ENCODE peak calls at places on chromosomes 6 and 20, in six cellular contexts. One of them, this sample, is unnamed.

GRCh38 chr6:39339557-39340555 is 17.4 kb upstream of the KCNK16 start:
- DNase-seq in lower leg skin: no peak
- DNase-seq in A549: no peak
- DNase-seq in prostate gland: no peak
- DNase-seq in GM12892: no peak
- DNase-seq in ovary: no peak
- DNase-seq in this sample: peak; percentile 53

GRCh38 chr6:142551145-142551811 is 249.5 kb downstream of the ADGRG6 start:
- DNase-seq in lower leg skin: peak; percentile 39
- DNase-seq in A549: peak; percentile 6
- DNase-seq in prostate gland: peak; percentile 35
- DNase-seq in GM12892: no peak
- DNase-seq in ovary: no peak
- DNase-seq in this sample: no peak

GRCh38 chr20:9027626-9028025 is 41.3 kb upstream of the PLCB4 start:
- DNase-seq in lower leg skin: no peak
- DNase-seq in A549: no peak
- DNase-seq in prostate gland: no peak
- DNase-seq in GM12892: no peak
- DNase-seq in ovary: no peak
- DNase-seq in this sample: no peak

GRCh38 chr6:101391772-101392560 is 1.5 kb upstream of the GRIK2 start:
- DNase-seq in lower leg skin: no peak
- DNase-seq in A549: no peak
- DNase-seq in prostate gland: no peak
- DNase-seq in GM12892: no peak
- DNase-seq in ovary: no peak
- DNase-seq in this sample: no peak

GRCh38 chr20:56929606-56930005 is 300.5 kb downstream of the TFAP2C start:
- DNase-seq in lower leg skin: no peak
- DNase-seq in A549: no peak
- DNase-seq in prostate gland: no peak
- DNase-seq in GM12892: no peak
- DNase-seq in ovary: no peak
- DNase-seq in this sample: no peak

GRCh38 chr20:53711333-53712211 is 117.9 kb upstream of the ZNF217 start:
- DNase-seq in lower leg skin: no peak
- DNase-seq in A549: no peak
- DNase-seq in prostate gland: no peak
- DNase-seq in GM12892: no peak
- DNase-seq in ovary: no peak
- DNase-seq in this sample: no peak

GRCh38 chr20:8880085-8880853 is 188.6 kb upstream of the PLCB4 start:
- DNase-seq in lower leg skin: no peak
- DNase-seq in A549: peak; percentile 36
- DNase-seq in prostate gland: no peak
- DNase-seq in GM12892: no peak
- DNase-seq in ovary: no peak
- DNase-seq in this sample: no peak

GRCh38 chr6:31180500-31180899 is 10.0 kb upstream of the POU5F1 start:
- DNase-seq in lower leg skin: no peak
- DNase-seq in A549: no peak
- DNase-seq in prostate gland: no peak
- DNase-seq in GM12892: peak; percentile 63
- DNase-seq in ovary: peak; percentile 85
- DNase-seq in this sample: no peak

GRCh38 chr6:73798592-73798991 is 102.6 kb downstream of the CD109 start:
- DNase-seq in lower leg skin: peak; percentile 78
- DNase-seq in A549: peak; percentile 57
- DNase-seq in prostate gland: no peak
- DNase-seq in GM12892: no peak
- DNase-seq in ovary: no peak
- DNase-seq in this sample: no peak

GRCh38 chr6:44785123-44785522 is 397.6 kb downstream of the CDC5L start:
- DNase-seq in lower leg skin: no peak
- DNase-seq in A549: no peak
- DNase-seq in prostate gland: no peak
- DNase-seq in GM12892: no peak
- DNase-seq in ovary: no peak
- DNase-seq in this sample: no peak

GRCh38 chr6:34546551-34547321 is 9.4 kb downstream of the SPDEF start:
- DNase-seq in lower leg skin: peak; percentile 31
- DNase-seq in A549: peak; percentile 73
- DNase-seq in prostate gland: peak; percentile 82
- DNase-seq in GM12892: no peak
- DNase-seq in ovary: peak; percentile 70
- DNase-seq in this sample: peak; percentile 67

GRCh38 chr20:38725458-38725958 is 1.2 kb downstream of the SLC32A1 start:
- DNase-seq in lower leg skin: no peak
- DNase-seq in A549: no peak
- DNase-seq in prostate gland: no peak
- DNase-seq in GM12892: no peak
- DNase-seq in ovary: no peak
- DNase-seq in this sample: no peak

GRCh38 chr20:53922901-53923314 is 147.5 kb downstream of the BCAS1 start:
- DNase-seq in lower leg skin: no peak
- DNase-seq in A549: no peak
- DNase-seq in prostate gland: no peak
- DNase-seq in GM12892: no peak
- DNase-seq in ovary: no peak
- DNase-seq in this sample: peak; percentile 43

DNA sequence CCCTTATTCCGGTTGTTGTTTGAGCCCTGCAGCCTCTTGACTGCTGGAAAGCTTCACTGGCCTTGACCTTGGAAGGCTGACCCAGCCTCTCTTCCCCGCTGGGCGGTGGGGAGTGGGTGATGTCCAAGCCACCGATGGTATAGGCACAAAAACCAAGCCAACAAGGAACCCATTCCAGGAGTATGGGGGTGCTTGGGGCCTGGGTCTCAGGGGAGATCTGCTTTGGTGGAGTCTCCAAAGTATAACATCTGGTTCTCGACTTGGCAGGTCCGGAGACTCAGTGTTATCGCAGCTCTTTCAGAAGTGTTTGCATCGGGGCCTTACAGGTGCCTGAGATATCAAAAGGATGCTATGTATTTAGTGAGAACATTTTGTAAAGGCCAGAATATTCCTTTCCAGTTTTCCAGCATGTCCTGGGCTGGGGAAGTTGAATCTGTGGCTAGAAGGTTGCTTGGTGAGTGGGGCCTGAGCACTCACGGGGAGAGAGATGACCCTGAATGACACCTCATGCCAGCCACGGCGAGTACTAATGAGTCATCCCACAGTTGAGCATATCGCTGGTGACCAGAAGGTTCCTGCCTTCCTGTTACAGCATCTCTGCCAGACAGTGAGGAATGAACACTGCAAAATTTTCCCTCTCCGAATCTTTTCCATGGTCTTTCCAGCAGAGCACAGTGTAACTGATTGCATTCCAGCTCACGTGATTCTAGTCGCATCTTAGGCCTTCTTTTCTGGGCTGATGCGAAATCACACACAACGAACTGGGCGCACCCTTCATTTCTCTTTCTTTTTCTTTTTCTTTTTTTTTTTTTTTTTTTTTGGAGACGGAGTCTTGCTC is 133.9 kb downstream of the ZDHHC14 start:
- DNase-seq in lower leg skin: no peak
- DNase-seq in A549: peak; percentile 47
- DNase-seq in prostate gland: no peak
- DNase-seq in GM12892: no peak
- DNase-seq in ovary: no peak
- DNase-seq in this sample: peak; percentile 38
- TF ChIP-seq POLR2A in lower leg skin: no peak
- TF ChIP-seq POLR2A in A549: no peak
- TF ChIP-seq POLR2A in prostate gland: no peak
- TF ChIP-seq POLR2A in GM12892: no peak
- TF ChIP-seq POLR2A in ovary: no peak
- TF ChIP-seq POLR2A in this sample: no peak

DNA sequence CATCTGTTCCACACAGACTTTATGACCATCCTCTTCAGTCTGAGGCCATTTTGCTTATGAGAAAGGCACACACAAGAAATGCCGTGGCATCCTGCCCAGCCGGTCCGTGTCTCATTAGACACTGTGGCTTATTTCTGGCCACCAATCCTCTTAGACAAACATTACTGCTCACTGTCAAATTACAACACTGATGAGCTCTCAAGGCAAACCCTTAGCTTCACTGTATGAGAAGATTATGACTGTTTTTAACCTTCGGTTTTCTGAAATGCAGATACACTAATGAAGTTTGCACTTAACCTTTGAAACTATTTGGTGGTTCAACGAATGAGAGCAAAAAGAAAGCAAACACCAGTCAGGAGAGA is 50.5 kb upstream of the DST start:
- DNase-seq in lower leg skin: peak; percentile 83
- DNase-seq in A549: peak; percentile 56
- DNase-seq in prostate gland: peak; percentile 63
- DNase-seq in GM12892: no peak
- DNase-seq in ovary: peak; percentile 71
- DNase-seq in this sample: peak; percentile 67
- TF ChIP-seq POLR2A in lower leg skin: no peak
- TF ChIP-seq POLR2A in A549: no peak
- TF ChIP-seq POLR2A in prostate gland: no peak
- TF ChIP-seq POLR2A in GM12892: no peak
- TF ChIP-seq POLR2A in ovary: no peak
- TF ChIP-seq POLR2A in this sample: no peak

GRCh38 chr6:26204332-26205160 is 117.3 kb downstream of the HFE start:
- DNase-seq in lower leg skin: peak; percentile 95
- DNase-seq in A549: peak; percentile 97
- DNase-seq in prostate gland: peak; percentile 99
- DNase-seq in GM12892: peak; percentile 63
- DNase-seq in ovary: peak; percentile 89
- DNase-seq in this sample: peak; percentile 94

GRCh38 chr6:26202811-26203583 is 115.8 kb downstream of the HFE start:
- DNase-seq in lower leg skin: no peak
- DNase-seq in A549: no peak
- DNase-seq in prostate gland: no peak
- DNase-seq in GM12892: no peak
- DNase-seq in ovary: no peak
- DNase-seq in this sample: no peak

GRCh38 chr6:26207248-26207801 is 120.1 kb downstream of the HFE start:
- DNase-seq in lower leg skin: no peak
- DNase-seq in A549: no peak
- DNase-seq in prostate gland: no peak
- DNase-seq in GM12892: no peak
- DNase-seq in ovary: no peak
- DNase-seq in this sample: no peak

GRCh38 chr6:26205625-26206574 is 118.7 kb downstream of the HFE start:
- DNase-seq in lower leg skin: no peak
- DNase-seq in A549: peak; percentile 84
- DNase-seq in prostate gland: no peak
- DNase-seq in GM12892: no peak
- DNase-seq in ovary: no peak
- DNase-seq in this sample: no peak

GRCh38 chr6:26205161-26205624 is 118.0 kb downstream of the HFE start:
- DNase-seq in lower leg skin: peak; percentile 61
- DNase-seq in A549: peak; percentile 89
- DNase-seq in prostate gland: peak; percentile 77
- DNase-seq in GM12892: no peak
- DNase-seq in ovary: peak; percentile 85
- DNase-seq in this sample: peak; percentile 67
- TF ChIP-seq POLR2A in lower leg skin: no peak
- TF ChIP-seq POLR2A in A549: peak; percentile 45
- TF ChIP-seq POLR2A in prostate gland: peak; percentile 20
- TF ChIP-seq POLR2A in GM12892: no peak
- TF ChIP-seq POLR2A in ovary: no peak
- TF ChIP-seq POLR2A in this sample: no peak

GRCh38 chr20:37401930-37402675 is 56.2 kb downstream of the SRC start:
- DNase-seq in lower leg skin: no peak
- DNase-seq in A549: no peak
- DNase-seq in prostate gland: no peak
- DNase-seq in GM12892: no peak
- DNase-seq in ovary: no peak
- DNase-seq in this sample: no peak

GRCh38 chr20:37404461-37404881 is 58.5 kb downstream of the SRC start:
- DNase-seq in lower leg skin: no peak
- DNase-seq in A549: peak; percentile 50
- DNase-seq in prostate gland: no peak
- DNase-seq in GM12892: no peak
- DNase-seq in ovary: no peak
- DNase-seq in this sample: no peak

GRCh38 chr20:37405351-37405897 is 59.5 kb downstream of the SRC start:
- DNase-seq in lower leg skin: no peak
- DNase-seq in A549: peak; percentile 61
- DNase-seq in prostate gland: no peak
- DNase-seq in GM12892: no peak
- DNase-seq in ovary: no peak
- DNase-seq in this sample: no peak

GRCh38 chr20:37401282-37401929 is 55.5 kb downstream of the SRC start:
- DNase-seq in lower leg skin: no peak
- DNase-seq in A549: no peak
- DNase-seq in prostate gland: no peak
- DNase-seq in GM12892: no peak
- DNase-seq in ovary: no peak
- DNase-seq in this sample: no peak

DNA sequence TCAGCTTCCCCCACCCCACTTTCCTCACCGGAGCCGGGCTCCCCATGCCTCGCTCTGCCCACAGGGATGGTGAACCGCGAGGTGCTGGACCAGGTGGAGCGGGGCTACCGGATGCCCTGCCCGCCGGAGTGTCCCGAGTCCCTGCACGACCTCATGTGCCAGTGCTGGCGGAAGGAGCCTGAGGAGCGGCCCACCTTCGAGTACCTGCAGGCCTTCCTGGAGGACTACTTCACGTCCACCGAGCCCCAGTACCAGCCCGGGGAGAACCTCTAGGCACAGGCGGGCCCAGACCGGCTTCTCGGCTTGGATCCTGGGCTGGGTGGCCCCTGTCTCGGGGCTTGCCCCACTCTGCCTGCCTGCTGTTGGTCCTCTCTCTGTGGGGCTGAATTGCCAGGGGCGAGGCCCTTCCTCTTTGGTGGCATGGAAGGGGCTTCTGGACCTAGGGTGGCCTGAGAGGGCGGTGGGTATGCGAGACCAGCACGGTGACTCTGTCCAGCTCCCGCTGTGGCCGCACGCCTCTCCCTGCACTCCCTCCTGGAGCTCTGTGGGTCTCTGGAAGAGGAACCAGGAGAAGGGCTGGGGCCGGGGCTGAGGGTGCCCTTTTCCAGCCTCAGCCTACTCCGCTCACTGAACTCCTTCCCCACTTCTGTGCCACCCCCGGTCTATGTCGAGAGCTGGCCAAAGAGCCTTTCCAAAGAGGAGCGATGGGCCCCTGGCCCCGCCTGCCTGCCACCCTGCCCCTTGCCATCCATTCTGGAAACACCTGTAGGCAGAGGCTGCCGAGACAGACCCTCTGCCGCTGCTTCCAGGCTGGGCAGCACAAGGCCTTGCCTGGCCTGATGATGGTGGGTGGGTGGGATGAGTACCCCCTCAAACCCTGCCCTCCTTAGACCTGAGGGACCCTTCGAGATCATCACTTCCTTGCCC is 57.4 kb downstream of the SRC start:
- DNase-seq in lower leg skin: no peak
- DNase-seq in A549: no peak
- DNase-seq in prostate gland: no peak
- DNase-seq in GM12892: no peak
- DNase-seq in ovary: no peak
- DNase-seq in this sample: no peak
- TF ChIP-seq POLR2A in lower leg skin: no peak
- TF ChIP-seq POLR2A in A549: no peak
- TF ChIP-seq POLR2A in prostate gland: no peak
- TF ChIP-seq POLR2A in GM12892: no peak
- TF ChIP-seq POLR2A in ovary: no peak
- TF ChIP-seq POLR2A in this sample: no peak

GRCh38 chr20:32229351-32229750 is 21.7 kb downstream of the POFUT1 start:
- DNase-seq in lower leg skin: no peak
- DNase-seq in A549: no peak
- DNase-seq in prostate gland: no peak
- DNase-seq in GM12892: no peak
- DNase-seq in ovary: no peak
- DNase-seq in this sample: no peak
- TF ChIP-seq POLR2A in lower leg skin: no peak
- TF ChIP-seq POLR2A in A549: no peak
- TF ChIP-seq POLR2A in prostate gland: no peak
- TF ChIP-seq POLR2A in GM12892: no peak
- TF ChIP-seq POLR2A in ovary: no peak
- TF ChIP-seq POLR2A in this sample: no peak

This sample was measured in body of pancreas.